ENCODE peak calls at places on chromosome 17, in five cellular contexts. One of them, this sample, is unnamed.

GRCh38 chr17:57940217-57940616 is 15.0 kb downstream of the CUEDC1 start:
- DNase-seq in DND-41: no peak
- DNase-seq in astrocyte: no peak
- DNase-seq in neural progenitor cell: no peak
- DNase-seq in endodermal cell: peak; percentile 80
- DNase-seq in this sample: no peak

GRCh38 chr17:14203392-14203791 is 33.3 kb downstream of the CDRT15 start:
- DNase-seq in endodermal cell: no peak
- DNase-seq in astrocyte: no peak
- DNase-seq in neural progenitor cell: peak; percentile 44
- DNase-seq in DND-41: no peak
- DNase-seq in this sample: peak; percentile 26

GRCh38 chr17:81294512-81295030 is 536 bp downstream of the SLC38A10 start:
- DNase-seq in DND-41: peak; percentile 41
- DNase-seq in astrocyte: no peak
- DNase-seq in endodermal cell: no peak
- DNase-seq in neural progenitor cell: peak; percentile 45
- DNase-seq in this sample: no peak

GRCh38 chr17:67500677-67501300 is 123.7 kb downstream of the PITPNC1 start:
- DNase-seq in endodermal cell: peak; percentile 30
- DNase-seq in neural progenitor cell: no peak
- DNase-seq in DND-41: no peak
- DNase-seq in astrocyte: no peak
- DNase-seq in this sample: no peak

GRCh38 chr17:82932146-82933005 is 92.6 kb upstream of the ZNF750 start:
- DNase-seq in endodermal cell: no peak
- DNase-seq in astrocyte: peak; percentile 64
- DNase-seq in DND-41: no peak
- DNase-seq in neural progenitor cell: no peak
- DNase-seq in this sample: peak; percentile 77

GRCh38 chr17:8894673-8895578 is 27.5 kb upstream of the PIK3R6 start:
- DNase-seq in neural progenitor cell: peak; percentile 75
- DNase-seq in DND-41: peak; percentile 72
- DNase-seq in endodermal cell: peak; percentile 90
- DNase-seq in astrocyte: peak; percentile 47
- DNase-seq in this sample: peak; percentile 58

GRCh38 chr17:43880420-43880991 is 26.8 kb downstream of the MPP2 start:
- DNase-seq in neural progenitor cell: peak; percentile 74
- DNase-seq in endodermal cell: peak; percentile 92
- DNase-seq in DND-41: peak; percentile 36
- DNase-seq in astrocyte: no peak
- DNase-seq in this sample: peak; percentile 72

GRCh38 chr17:61647044-61647443 is 56.0 kb upstream of the NACA2 start:
- DNase-seq in endodermal cell: no peak
- DNase-seq in DND-41: no peak
- DNase-seq in astrocyte: peak; percentile 74
- DNase-seq in neural progenitor cell: no peak
- DNase-seq in this sample: peak; percentile 86

GRCh38 chr17:52737071-52737470 is 578.6 kb upstream of the CA10 start:
- DNase-seq in astrocyte: no peak
- DNase-seq in endodermal cell: no peak
- DNase-seq in neural progenitor cell: no peak
- DNase-seq in DND-41: no peak
- DNase-seq in this sample: no peak

GRCh38 chr17:4532860-4533521 is 22.2 kb downstream of the MYBBP1A start:
- DNase-seq in neural progenitor cell: no peak
- DNase-seq in DND-41: no peak
- DNase-seq in endodermal cell: no peak
- DNase-seq in astrocyte: no peak
- DNase-seq in this sample: no peak

GRCh38 chr17:1813088-1813487 is 16.6 kb downstream of the SMYD4 start:
- DNase-seq in endodermal cell: no peak
- DNase-seq in astrocyte: peak; percentile 33
- DNase-seq in DND-41: no peak
- DNase-seq in neural progenitor cell: no peak
- DNase-seq in this sample: peak; percentile 33

GRCh38 chr17:9020824-9021157 is 519 bp upstream of the NTN1 start:
- DNase-seq in astrocyte: no peak
- DNase-seq in DND-41: no peak
- DNase-seq in neural progenitor cell: no peak
- DNase-seq in endodermal cell: no peak
- DNase-seq in this sample: no peak

GRCh38 chr17:11986939-11987329 is 10.3 kb downstream of the ZNF18 start:
- DNase-seq in astrocyte: peak; percentile 36
- DNase-seq in endodermal cell: no peak
- DNase-seq in neural progenitor cell: peak; percentile 56
- DNase-seq in DND-41: no peak
- DNase-seq in this sample: peak; percentile 84

GRCh38 chr17:78925234-78925633 is at the start of gene TIMP2:
- DNase-seq in astrocyte: peak; percentile 63
- DNase-seq in endodermal cell: peak; percentile 97
- DNase-seq in neural progenitor cell: peak; percentile 94
- DNase-seq in DND-41: peak; percentile 85
- DNase-seq in this sample: peak; percentile 86

GRCh38 chr17:57921342-57921741 is 33.9 kb downstream of the CUEDC1 start:
- DNase-seq in astrocyte: peak; percentile 52
- DNase-seq in DND-41: no peak
- DNase-seq in neural progenitor cell: no peak
- DNase-seq in endodermal cell: no peak
- DNase-seq in this sample: no peak

GRCh38 chr17:45794840-45795239 is 10.7 kb downstream of the CRHR1 start:
- DNase-seq in endodermal cell: peak; percentile 90
- DNase-seq in DND-41: no peak
- DNase-seq in astrocyte: no peak
- DNase-seq in neural progenitor cell: peak; percentile 56
- DNase-seq in this sample: peak; percentile 32

GRCh38 chr17:62705116-62705515 is 77.6 kb downstream of the MRC2 start:
- DNase-seq in endodermal cell: peak; percentile 82
- DNase-seq in DND-41: no peak
- DNase-seq in astrocyte: no peak
- DNase-seq in neural progenitor cell: peak; percentile 30
- DNase-seq in this sample: no peak

GRCh38 chr17:40303009-40303657 is 5.8 kb upstream of the RARA start:
- DNase-seq in DND-41: peak; percentile 60
- DNase-seq in astrocyte: peak; percentile 44
- DNase-seq in neural progenitor cell: peak; percentile 63
- DNase-seq in endodermal cell: peak; percentile 88
- DNase-seq in this sample: peak; percentile 65

GRCh38 chr17:28743243-28744103 is at the start of gene TRAF4:
- DNase-seq in astrocyte: peak; percentile 85
- DNase-seq in DND-41: peak; percentile 79
- DNase-seq in endodermal cell: peak; percentile 97
- DNase-seq in neural progenitor cell: peak; percentile 96
- DNase-seq in this sample: peak; percentile 80

GRCh38 chr17:4174556-4174955 is 31.6 kb downstream of the CYB5D2 start:
- DNase-seq in DND-41: no peak
- DNase-seq in endodermal cell: no peak
- DNase-seq in neural progenitor cell: no peak
- DNase-seq in astrocyte: no peak
- DNase-seq in this sample: no peak

GRCh38 chr17:82752371-82753200 is 721 bp downstream of the TBCD start:
- DNase-seq in neural progenitor cell: peak; percentile 53
- DNase-seq in DND-41: peak; percentile 44
- DNase-seq in endodermal cell: peak; percentile 71
- DNase-seq in astrocyte: peak; percentile 2
- DNase-seq in this sample: no peak

GRCh38 chr17:17089796-17090641 is 47.8 kb downstream of the MPRIP start:
- DNase-seq in endodermal cell: no peak
- DNase-seq in DND-41: no peak
- DNase-seq in astrocyte: no peak
- DNase-seq in neural progenitor cell: no peak
- DNase-seq in this sample: no peak

GRCh38 chr17:83170571-83171260 is 91.3 kb downstream of the METRNL start:
- DNase-seq in neural progenitor cell: no peak
- DNase-seq in endodermal cell: peak; percentile 48
- DNase-seq in DND-41: no peak
- DNase-seq in astrocyte: no peak
- DNase-seq in this sample: no peak

GRCh38 chr17:73770115-73770848 is 126.0 kb upstream of the SDK2 start:
- DNase-seq in endodermal cell: no peak
- DNase-seq in neural progenitor cell: no peak
- DNase-seq in astrocyte: peak; percentile 75
- DNase-seq in DND-41: no peak
- DNase-seq in this sample: peak; percentile 60

GRCh38 chr17:3879181-3879580 is 13.7 kb downstream of the CAMKK1 start:
- DNase-seq in neural progenitor cell: peak; percentile 89
- DNase-seq in astrocyte: peak; percentile 66
- DNase-seq in DND-41: no peak
- DNase-seq in endodermal cell: no peak
- DNase-seq in this sample: no peak

GRCh38 chr17:48241770-48242497 is 134.4 kb downstream of the SNX11 start:
- DNase-seq in astrocyte: no peak
- DNase-seq in neural progenitor cell: no peak
- DNase-seq in endodermal cell: peak; percentile 54
- DNase-seq in DND-41: no peak
- DNase-seq in this sample: no peak
- H3K9ac ChIP-seq in astrocyte: no peak overlapping the region
- H3K9ac ChIP-seq in neural progenitor cell: no peak overlapping the region
- H3K9ac ChIP-seq in endodermal cell: no peak overlapping the region
- H3K9ac ChIP-seq in DND-41: no peak overlapping the region
- H3K9ac ChIP-seq in this sample: peak overlapping the region; percentile 31

DNA sequence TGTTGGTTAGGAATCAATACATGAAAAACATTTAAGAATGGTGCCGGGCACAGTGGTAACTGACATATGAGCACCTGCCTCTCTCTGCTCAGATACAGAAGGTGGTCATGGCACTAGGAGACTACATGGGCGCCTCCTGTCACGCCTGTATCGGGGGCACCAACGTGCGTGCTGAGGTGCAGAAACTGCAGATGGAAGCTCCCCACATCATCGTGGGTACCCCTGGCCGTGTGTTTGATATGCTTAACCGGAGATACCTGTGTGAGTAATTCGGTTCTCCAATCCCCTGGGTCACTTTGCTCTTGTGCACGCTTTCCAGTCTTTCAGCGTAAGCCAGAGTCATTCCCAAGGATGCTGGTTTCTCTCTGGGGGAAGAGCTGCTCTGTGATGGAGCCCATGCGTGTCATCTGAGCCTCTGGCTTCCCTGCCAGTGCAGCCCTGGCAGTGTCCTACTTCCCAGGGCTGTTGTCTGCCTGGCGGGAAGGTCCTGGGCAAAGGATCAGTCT is 3.0 kb upstream of the CD68 start:
- DNase-seq in DND-41: no peak
- DNase-seq in astrocyte: no peak
- DNase-seq in neural progenitor cell: no peak
- DNase-seq in endodermal cell: peak; percentile 51
- DNase-seq in this sample: no peak
- H3K4me1 ChIP-seq in DND-41: peaks cover 60% of the 10 kb centered on the region
- H3K4me1 ChIP-seq in astrocyte: peaks cover 45% of the 10 kb centered on the region
- H3K4me1 ChIP-seq in neural progenitor cell: peaks cover 17% of the 10 kb centered on the region
- H3K4me1 ChIP-seq in endodermal cell: no peaks in the 10 kb centered on the region
- H3K4me1 ChIP-seq in this sample: peaks cover 56% of the 10 kb centered on the region

GRCh38 chr17:76675648-76676047 is 32.1 kb upstream of the ST6GALNAC1 start:
- DNase-seq in neural progenitor cell: no peak
- DNase-seq in endodermal cell: peak; percentile 17
- DNase-seq in DND-41: no peak
- DNase-seq in astrocyte: no peak
- DNase-seq in this sample: no peak

GRCh38 chr17:76679242-76679641 is 31.5 kb downstream of the MXRA7 start:
- DNase-seq in endodermal cell: no peak
- DNase-seq in neural progenitor cell: no peak
- DNase-seq in DND-41: no peak
- DNase-seq in astrocyte: no peak
- DNase-seq in this sample: no peak

GRCh38 chr17:76677406-76677805 is 33.4 kb downstream of the MXRA7 start:
- DNase-seq in endodermal cell: peak; percentile 28
- DNase-seq in neural progenitor cell: no peak
- DNase-seq in astrocyte: no peak
- DNase-seq in DND-41: no peak
- DNase-seq in this sample: no peak

GRCh38 chr17:76676629-76677028 is 33.1 kb upstream of the ST6GALNAC1 start:
- DNase-seq in neural progenitor cell: no peak
- DNase-seq in endodermal cell: peak; percentile 19
- DNase-seq in astrocyte: no peak
- DNase-seq in DND-41: no peak
- DNase-seq in this sample: no peak

GRCh38 chr17:76678330-76678729 is 32.4 kb downstream of the MXRA7 start:
- DNase-seq in neural progenitor cell: no peak
- DNase-seq in endodermal cell: no peak
- DNase-seq in DND-41: peak; percentile 94
- DNase-seq in astrocyte: no peak
- DNase-seq in this sample: no peak
- H3K4me3 ChIP-seq in neural progenitor cell: no peak overlapping the region
- H3K4me3 ChIP-seq in endodermal cell: no peak overlapping the region
- H3K4me3 ChIP-seq in DND-41: peak overlapping the region; percentile 32
- H3K4me3 ChIP-seq in astrocyte: no peak overlapping the region
- H3K4me3 ChIP-seq in this sample: no peak overlapping the region

GRCh38 chr17:49495842-49496182 is 719 bp downstream of the NGFR start:
- DNase-seq in neural progenitor cell: peak; percentile 66
- DNase-seq in DND-41: no peak
- DNase-seq in endodermal cell: peak; percentile 81
- DNase-seq in astrocyte: no peak
- DNase-seq in this sample: no peak

GRCh38 chr17:49497147-49498036 is 2.3 kb downstream of the NGFR start:
- DNase-seq in astrocyte: peak; percentile 41
- DNase-seq in neural progenitor cell: peak; percentile 94
- DNase-seq in endodermal cell: peak; percentile 94
- DNase-seq in DND-41: no peak
- DNase-seq in this sample: peak; percentile 18

GRCh38 chr17:49494937-49495841 is at the start of gene NGFR:
- DNase-seq in neural progenitor cell: peak; percentile 90
- DNase-seq in endodermal cell: peak; percentile 87
- DNase-seq in astrocyte: no peak
- DNase-seq in DND-41: peak; percentile 75
- DNase-seq in this sample: peak; percentile 40

GRCh38 chr17:49496866-49497146 is 1.7 kb downstream of the NGFR start:
- DNase-seq in astrocyte: no peak
- DNase-seq in DND-41: no peak
- DNase-seq in neural progenitor cell: no peak
- DNase-seq in endodermal cell: no peak
- DNase-seq in this sample: no peak

GRCh38 chr17:49496183-49496865 is 1.2 kb downstream of the NGFR start:
- DNase-seq in neural progenitor cell: peak; percentile 94
- DNase-seq in DND-41: no peak
- DNase-seq in endodermal cell: peak; percentile 96
- DNase-seq in astrocyte: peak; percentile 22
- DNase-seq in this sample: peak; percentile 54
- H3K9ac ChIP-seq in neural progenitor cell: no peak overlapping the region
- H3K9ac ChIP-seq in DND-41: no peak overlapping the region
- H3K9ac ChIP-seq in endodermal cell: no peak overlapping the region
- H3K9ac ChIP-seq in astrocyte: no peak overlapping the region
- H3K9ac ChIP-seq in this sample: no peak overlapping the region